ENCODE peak calls at places on chromosomes 13 and 19, in six cellular contexts. B is AG09309, N is osteoblast, H is left ventricle myocardium inferior, G is thoracic aorta, K is hepatocyte. O is an unnamed sample.
A peak's percentile ranks its signal among the peaks of the same experiment; 100 is the strongest.

GRCh38 chr19:10551698-10552301 is 8.1 kb downstream of the ATG4D start:
- DNase-seq in B (no peak), N (peak; percentile 91), H (no peak), G (no peak), K (no peak), O (no peak)

GRCh38 chr13:99093997-99094396 is 106.7 kb upstream of the UBAC2 start:
- DNase-seq in B (no peak), N (no peak), H (no peak), G (no peak), K (no peak), O (no peak)

GRCh38 chr19:1646931-1647663 is 5.3 kb downstream of the TCF3 start:
- DNase-seq in B (no peak), N (no peak), H (no peak), G (no peak), K (no peak), O (no peak)

GRCh38 chr19:49820125-49820524 is 2.0 kb downstream of the MED25 start:
- DNase-seq in B (no peak), N (no peak), H (no peak), G (no peak), K (peak; percentile 79), O (no peak)

GRCh38 chr13:30466358-30466714 is 600 bp upstream of the HMGB1 start:
- DNase-seq in B (no peak), N (no peak), H (no peak), G (no peak), K (peak; percentile 13), O (no peak)

GRCh38 chr13:60583196-60583908 is 186.3 kb downstream of the TDRD3 start:
- DNase-seq in B (peak; percentile 70), N (peak; percentile 66), H (no peak), G (no peak), K (no peak), O (no peak)

GRCh38 chr13:85520445-85520844 is 278.8 kb downstream of the SLITRK6 start:
- DNase-seq in B (no peak), N (no peak), H (no peak), G (no peak), K (no peak), O (no peak)

GRCh38 chr13:99442273-99442895 is 58.9 kb upstream of the TM9SF2 start:
- DNase-seq in B (no peak), N (no peak), H (no peak), G (no peak), K (peak; percentile 68), O (no peak)

GRCh38 chr13:111304041-111304544 is 16.3 kb upstream of the TEX29 start:
- DNase-seq in B (no peak), N (no peak), H (no peak), G (no peak), K (no peak), O (no peak)

GRCh38 chr13:95915102-95915501 is 138.1 kb downstream of the UGGT2 start:
- DNase-seq in B (no peak), N (no peak), H (no peak), G (no peak), K (no peak), O (no peak)

GRCh38 chr13:95918860-95919259 is 134.3 kb downstream of the UGGT2 start:
- DNase-seq in B (no peak), N (no peak), H (no peak), G (no peak), K (no peak), O (no peak)

GRCh38 chr13:95924389-95924994 is 128.7 kb downstream of the UGGT2 start:
- DNase-seq in B (peak; percentile 89), N (peak; percentile 92), H (no peak), G (no peak), K (peak; percentile 47), O (no peak)

GRCh38 chr13:95921485-95921884 is 131.7 kb downstream of the UGGT2 start:
- DNase-seq in B (no peak), N (no peak), H (no peak), G (no peak), K (no peak), O (no peak)

GRCh38 chr13:95920485-95920884 is 132.7 kb downstream of the UGGT2 start:
- DNase-seq in B (no peak), N (no peak), H (no peak), G (no peak), K (no peak), O (no peak)
- H3K4me3 ChIP-seq in B (no peak overlapping the region), N (no peak overlapping the region), H (no peak overlapping the region), G (no peak overlapping the region), K (no peak overlapping the region), O (no peak overlapping the region)

DNA sequence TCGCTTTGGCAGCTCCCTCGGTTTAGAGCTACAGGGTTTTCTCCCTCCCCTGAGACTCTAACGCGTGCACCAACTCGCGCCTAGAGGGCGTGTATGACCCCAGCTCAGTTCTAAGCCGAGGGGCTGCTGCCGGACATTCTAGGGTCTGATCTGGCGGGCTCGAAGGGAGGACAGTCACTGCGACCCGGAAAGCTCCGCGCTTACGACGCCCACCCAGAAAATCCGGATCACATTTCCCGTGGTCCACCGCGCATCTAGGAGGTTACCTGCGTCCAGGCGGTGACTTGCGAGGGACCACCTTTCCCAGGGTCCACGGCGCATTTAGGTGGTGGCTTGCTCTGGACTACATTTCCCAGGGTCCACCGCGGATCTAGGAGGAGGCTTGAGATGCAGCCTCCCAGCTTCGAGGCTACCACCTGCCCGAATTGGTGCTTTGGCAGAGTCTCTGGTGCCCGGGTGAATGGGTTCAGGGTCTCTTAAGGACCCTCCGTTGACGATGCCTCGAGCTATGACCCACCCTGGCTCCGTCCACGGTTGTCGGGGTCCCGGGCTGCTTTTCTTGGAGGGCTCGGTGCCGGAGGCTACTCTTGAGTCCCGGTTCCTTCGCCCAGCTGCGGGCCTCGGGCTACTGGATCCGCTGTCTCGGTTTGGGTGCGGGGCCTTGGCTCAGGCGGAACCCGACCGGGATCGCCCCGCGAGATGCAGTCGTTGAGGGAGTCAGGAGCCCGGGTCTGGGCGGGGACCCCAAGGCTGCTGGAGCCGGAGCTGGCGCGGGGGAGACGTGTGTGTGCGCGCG is 30.5 kb downstream of the ZNF146 start:
- DNase-seq in B (no peak), N (peak; percentile 84), H (no peak), G (no peak), K (no peak), O (no peak)
- H3K4me3 ChIP-seq in B (peak overlapping the region; percentile 5), N (peak overlapping the region; percentile 50), H (peak overlapping the region; percentile 64), G (peak overlapping the region; percentile 31), K (no peak overlapping the region), O (no peak overlapping the region)

GRCh38 chr13:113843063-113843654 is 20.7 kb downstream of the GAS6 start:
- DNase-seq in B (no peak), N (no peak), H (peak; percentile 49), G (no peak), K (no peak), O (no peak)

GRCh38 chr13:113841355-113841653 is 22.6 kb downstream of the GAS6 start:
- DNase-seq in B (no peak), N (no peak), H (no peak), G (no peak), K (no peak), O (no peak)

GRCh38 chr13:113843864-113844556 is 19.9 kb downstream of the GAS6 start:
- DNase-seq in B (no peak), N (no peak), H (peak; percentile 13), G (no peak), K (no peak), O (no peak)

GRCh38 chr13:113840541-113841354 is 23.1 kb downstream of the GAS6 start:
- DNase-seq in B (no peak), N (no peak), H (peak; percentile 20), G (no peak), K (no peak), O (no peak)

GRCh38 chr13:113842336-113843062 is 21.4 kb downstream of the GAS6 start:
- DNase-seq in B (no peak), N (no peak), H (peak; percentile 14), G (no peak), K (no peak), O (no peak)
- H3K4me3 ChIP-seq in B (no peak overlapping the region), N (no peak overlapping the region), H (no peak overlapping the region), G (no peak overlapping the region), K (no peak overlapping the region), O (no peak overlapping the region)

DNA sequence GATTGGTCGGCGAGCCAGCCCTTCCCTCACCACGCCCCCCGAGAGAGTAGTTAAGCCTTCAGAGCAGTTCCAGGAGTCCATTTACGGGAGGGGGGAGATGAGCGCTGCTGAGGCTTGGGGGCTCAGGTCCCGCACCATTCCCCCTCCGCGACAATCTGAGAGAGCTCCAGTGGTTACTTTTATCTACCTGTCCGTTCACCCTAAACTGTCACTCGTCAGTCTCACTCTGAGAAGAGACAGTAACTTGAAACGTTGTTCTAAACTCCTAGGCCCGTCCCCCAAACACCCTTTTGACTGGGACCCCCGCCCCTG is 2.0 kb downstream of the FOSB start:
- DNase-seq in B (no peak), N (peak; percentile 93), H (no peak), G (peak; percentile 80), K (no peak), O (no peak)
- H3K4me3 ChIP-seq in B (peak overlapping the region; percentile 78), N (peak overlapping the region; percentile 95), H (peak overlapping the region; percentile 81), G (peak overlapping the region; percentile 90), K (no peak overlapping the region), O (peak overlapping the region; percentile 34)

DNA sequence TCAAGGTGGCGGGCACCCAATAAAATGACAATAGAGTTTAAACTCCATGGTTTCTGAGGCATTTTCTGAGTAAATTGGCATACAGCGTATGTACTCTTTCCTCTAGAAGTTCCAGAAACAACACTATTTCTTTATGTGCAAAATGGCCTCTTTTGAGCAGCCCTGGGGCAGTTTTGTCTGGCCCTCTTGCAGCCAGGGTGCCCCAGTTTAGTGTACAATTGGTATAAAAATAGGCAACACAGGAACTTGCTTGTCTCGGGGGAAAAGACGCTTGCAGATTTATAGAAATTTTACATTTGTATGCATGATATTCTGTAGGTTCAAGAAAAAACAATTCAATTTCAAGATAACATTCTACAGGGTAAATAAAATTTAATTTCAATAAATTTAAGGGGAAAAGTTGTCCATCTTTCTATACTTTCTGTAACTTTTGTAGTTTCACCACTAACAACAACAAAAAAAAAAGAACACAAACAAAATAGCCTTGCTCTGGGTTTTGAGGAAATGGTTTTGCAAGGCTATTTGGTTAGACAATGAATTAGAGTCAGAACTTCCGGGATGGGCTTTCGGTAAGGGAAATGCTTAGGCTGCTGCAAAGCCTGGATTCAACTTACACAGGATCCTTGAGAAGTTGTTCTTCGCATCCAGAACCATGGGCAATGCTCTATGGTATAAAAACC is 45.3 kb downstream of the LRCH1 start:
- DNase-seq in B (no peak), N (no peak), H (no peak), G (no peak), K (no peak), O (no peak)
- H3K4me3 ChIP-seq in B (no peak overlapping the region), N (no peak overlapping the region), H (peak overlapping the region; percentile 9), G (no peak overlapping the region), K (no peak overlapping the region), O (no peak overlapping the region)

GRCh38 chr13:77299587-77299986 is 27.3 kb downstream of the MYCBP2 start:
- DNase-seq in B (no peak), N (no peak), H (no peak), G (no peak), K (no peak), O (no peak)
- H3K4me3 ChIP-seq in B (no peak overlapping the region), N (no peak overlapping the region), H (no peak overlapping the region), G (no peak overlapping the region), K (no peak overlapping the region), O (no peak overlapping the region)